ENCODE peak calls at places on chromosomes 3 and 15, in four cellular contexts. D is tibial artery, K is vagina, W is testis. C is an unnamed sample.

GRCh38 chr3:73259291-73259690 is 197.8 kb downstream of the EBLN2 start:
- DNase-seq in D (no peak), K (no peak), W (no peak), C (no peak)

GRCh38 chr15:59237854-59238252 is 31.2 kb downstream of the LDHAL6B start:
- DNase-seq in D (no peak), K (no peak), W (no peak), C (no peak)

GRCh38 chr3:8888296-8888915 is 74.9 kb downstream of the RAD18 start:
- DNase-seq in D (no peak), K (no peak), W (no peak), C (no peak)

GRCh38 chr15:64622410-64623260 is 152.8 kb downstream of the RBPMS2 start:
- DNase-seq in D (no peak), K (no peak), W (no peak), C (no peak)

GRCh38 chr3:175980731-175981130 is 1121.6 kb downstream of the NAALADL2 start:
- DNase-seq in D (no peak), K (no peak), W (no peak), C (no peak)

GRCh38 chr3:29605845-29606244 is 325.0 kb downstream of the RBMS3 start:
- DNase-seq in D (no peak), K (no peak), W (no peak), C (no peak)

GRCh38 chr15:66564136-66565041 is 1.4 kb downstream of the LCTL start:
- DNase-seq in D (no peak), K (no peak), W (no peak), C (no peak)

GRCh38 chr15:94446441-94446840 is 215.1 kb downstream of the MCTP2 start:
- DNase-seq in D (no peak), K (no peak), W (no peak), C (no peak)

GRCh38 chr3:135896613-135897012 is 68.9 kb upstream of the PPP2R3A start:
- DNase-seq in D (no peak), K (no peak), W (no peak), C (no peak)

GRCh38 chr15:68550004-68550403 is 28.8 kb upstream of the CORO2B start:
- DNase-seq in D (peak; percentile 56), K (no peak), W (no peak), C (no peak)

GRCh38 chr3:48016336-48016973 is at the start of gene MAP4:
- DNase-seq in D (no peak), K (no peak), W (no peak), C (no peak)

GRCh38 chr3:197458179-197458707 is 97.5 kb downstream of the BDH1 start:
- DNase-seq in D (no peak), K (no peak), W (peak; percentile 57), C (no peak)

GRCh38 chr3:159762981-159763465 is 225.6 kb upstream of the IL12A start:
- DNase-seq in D (peak; percentile 93), K (no peak), W (peak; percentile 49), C (peak; percentile 49)

GRCh38 chr15:86690566-86690965 is 610.9 kb downstream of the AGBL1 start:
- DNase-seq in D (no peak), K (no peak), W (no peak), C (no peak)

GRCh38 chr15:95988574-95988887 is 342.0 kb upstream of the NR2F2 start:
- DNase-seq in D (no peak), K (no peak), W (no peak), C (peak; percentile 63)

GRCh38 chr3:58101499-58102370 is 93.5 kb downstream of the FLNB start:
- DNase-seq in D (no peak), K (no peak), W (no peak), C (no peak)

GRCh38 chr15:71808311-71809020 is 1.9 kb upstream of the NR2E3 start:
- DNase-seq in D (no peak), K (no peak), W (no peak), C (no peak)

GRCh38 chr3:34969513-34969912 is 669.8 kb upstream of the ARPP21 start:
- DNase-seq in D (no peak), K (no peak), W (no peak), C (no peak)

GRCh38 chr3:71646971-71647370 is 63.4 kb upstream of the FOXP1 start:
- DNase-seq in D (no peak), K (no peak), W (no peak), C (no peak)

GRCh38 chr3:133472242-133472641 is 72.4 kb downstream of the BFSP2 start:
- DNase-seq in D (no peak), K (peak; percentile 79), W (peak; percentile 40), C (no peak)
- TF ChIP-seq CTCF in D (no peak), K (no peak), W (no peak), C (no peak)

GRCh38 chr15:39056357-39056756 is 491.7 kb upstream of the RASGRP1 start:
- DNase-seq in D (no peak), K (no peak), W (no peak), C (no peak)
- H3K4me3 ChIP-seq in D (no peak overlapping the region), K (no peak overlapping the region), W (no peak overlapping the region), C (no peak overlapping the region)

GRCh38 chr3:44348993-44349392 is 10.4 kb downstream of the TCAIM start:
- DNase-seq in D (no peak), K (no peak), W (no peak), C (no peak)
- H3K9me3 ChIP-seq in D (no peaks in the 10 kb centered on the region), K (no peaks in the 10 kb centered on the region), W (no peaks in the 10 kb centered on the region), C (no peaks in the 10 kb centered on the region)

GRCh38 chr3:188756241-188756640 is 415.5 kb upstream of the TPRG1 start:
- DNase-seq in D (no peak), K (no peak), W (no peak), C (no peak)
- TF ChIP-seq CTCF in D (no peak), K (no peak), W (no peak), C (no peak)

C was measured in ovary.